ENCODE peak calls at places on chromosomes 13 and 19, in five cellular contexts. One of them, this sample, is unnamed.

GRCh38 chr19:31351212-31352193 is 2.3 kb upstream of the TSHZ3 start:
- DNase-seq in cardiac fibroblast: peak
- DNase-seq in upper lobe of right lung: peak
- DNase-seq in heart right ventricle: no peak
- DNase-seq in IMR-90: peak
- DNase-seq in this sample: no peak

GRCh38 chr13:27952931-27953670 is 16.0 kb downstream of the CDX2 start:
- DNase-seq in cardiac fibroblast: no peak
- DNase-seq in upper lobe of right lung: no peak
- DNase-seq in heart right ventricle: no peak
- DNase-seq in IMR-90: no peak
- DNase-seq in this sample: no peak

GRCh38 chr19:49339364-49340068 is 4.3 kb downstream of the CD37 start:
- DNase-seq in cardiac fibroblast: peak
- DNase-seq in upper lobe of right lung: peak
- DNase-seq in heart right ventricle: peak
- DNase-seq in IMR-90: peak
- DNase-seq in this sample: peak

GRCh38 chr13:30164141-30164540 is 143.2 kb downstream of the KATNAL1 start:
- DNase-seq in cardiac fibroblast: no peak
- DNase-seq in upper lobe of right lung: no peak
- DNase-seq in heart right ventricle: no peak
- DNase-seq in IMR-90: no peak
- DNase-seq in this sample: no peak

GRCh38 chr13:37715606-37716015 is 117.0 kb upstream of the POSTN start:
- DNase-seq in cardiac fibroblast: peak
- DNase-seq in upper lobe of right lung: no peak
- DNase-seq in heart right ventricle: no peak
- DNase-seq in IMR-90: peak
- DNase-seq in this sample: peak

GRCh38 chr19:6423499-6424189 is 967 bp downstream of the KHSRP start:
- DNase-seq in cardiac fibroblast: peak
- DNase-seq in upper lobe of right lung: no peak
- DNase-seq in heart right ventricle: no peak
- DNase-seq in IMR-90: peak
- DNase-seq in this sample: peak

GRCh38 chr13:30832845-30833332 is 73.2 kb upstream of the MEDAG start:
- DNase-seq in cardiac fibroblast: peak
- DNase-seq in upper lobe of right lung: peak
- DNase-seq in heart right ventricle: no peak
- DNase-seq in IMR-90: no peak
- DNase-seq in this sample: no peak

GRCh38 chr13:76856141-76856571 is 30.0 kb downstream of the KCTD12 start:
- DNase-seq in cardiac fibroblast: peak
- DNase-seq in upper lobe of right lung: no peak
- DNase-seq in heart right ventricle: no peak
- DNase-seq in IMR-90: peak
- DNase-seq in this sample: peak

GRCh38 chr13:29520671-29521070 is 74.8 kb downstream of the SLC7A1 start:
- DNase-seq in cardiac fibroblast: peak
- DNase-seq in upper lobe of right lung: no peak
- DNase-seq in heart right ventricle: no peak
- DNase-seq in IMR-90: peak
- DNase-seq in this sample: peak

GRCh38 chr13:94248454-94249233 is 230.8 kb downstream of the DCT start:
- DNase-seq in cardiac fibroblast: no peak
- DNase-seq in upper lobe of right lung: no peak
- DNase-seq in heart right ventricle: no peak
- DNase-seq in IMR-90: peak
- DNase-seq in this sample: no peak

GRCh38 chr13:105170438-105170837 is 1365.0 kb downstream of the EFNB2 start:
- DNase-seq in cardiac fibroblast: no peak
- DNase-seq in upper lobe of right lung: no peak
- DNase-seq in heart right ventricle: no peak
- DNase-seq in IMR-90: no peak
- DNase-seq in this sample: no peak

GRCh38 chr19:58170860-58171259 is 12.0 kb upstream of the ZNF274 start:
- DNase-seq in cardiac fibroblast: no peak
- DNase-seq in upper lobe of right lung: no peak
- DNase-seq in heart right ventricle: no peak
- DNase-seq in IMR-90: peak
- DNase-seq in this sample: no peak

GRCh38 chr19:27717825-27718224 is 1495.1 kb downstream of the UQCRFS1 start:
- DNase-seq in cardiac fibroblast: no peak
- DNase-seq in upper lobe of right lung: no peak
- DNase-seq in heart right ventricle: no peak
- DNase-seq in IMR-90: no peak
- DNase-seq in this sample: no peak

GRCh38 chr19:7926021-7926726 is at the start of gene CTXN1:
- DNase-seq in cardiac fibroblast: peak
- DNase-seq in upper lobe of right lung: peak
- DNase-seq in heart right ventricle: no peak
- DNase-seq in IMR-90: no peak
- DNase-seq in this sample: no peak

GRCh38 chr13:27006519-27007161 is 165.0 kb downstream of the USP12 start:
- DNase-seq in cardiac fibroblast: peak
- DNase-seq in upper lobe of right lung: peak
- DNase-seq in heart right ventricle: no peak
- DNase-seq in IMR-90: peak
- DNase-seq in this sample: no peak

GRCh38 chr19:31943305-31943704 is 402.1 kb upstream of the ZNF507 start:
- DNase-seq in cardiac fibroblast: no peak
- DNase-seq in upper lobe of right lung: no peak
- DNase-seq in heart right ventricle: no peak
- DNase-seq in IMR-90: no peak
- DNase-seq in this sample: no peak

GRCh38 chr13:36313047-36313969 is 15.7 kb upstream of the CCDC169 start:
- DNase-seq in cardiac fibroblast: no peak
- DNase-seq in upper lobe of right lung: no peak
- DNase-seq in heart right ventricle: no peak
- DNase-seq in IMR-90: peak
- DNase-seq in this sample: no peak

GRCh38 chr13:60671386-60671785 is 274.4 kb downstream of the TDRD3 start:
- DNase-seq in cardiac fibroblast: no peak
- DNase-seq in upper lobe of right lung: no peak
- DNase-seq in heart right ventricle: no peak
- DNase-seq in IMR-90: no peak
- DNase-seq in this sample: no peak

GRCh38 chr19:12821761-12822160 is 12.6 kb downstream of the RTBDN start:
- DNase-seq in cardiac fibroblast: no peak
- DNase-seq in upper lobe of right lung: no peak
- DNase-seq in heart right ventricle: no peak
- DNase-seq in IMR-90: no peak
- DNase-seq in this sample: no peak

GRCh38 chr13:33205804-33206221 is 79.7 kb downstream of the STARD13 start:
- DNase-seq in cardiac fibroblast: peak
- DNase-seq in upper lobe of right lung: no peak
- DNase-seq in heart right ventricle: peak
- DNase-seq in IMR-90: peak
- DNase-seq in this sample: no peak

GRCh38 chr19:9413240-9413954 is 22.0 kb downstream of the ZNF266 start:
- DNase-seq in cardiac fibroblast: no peak
- DNase-seq in upper lobe of right lung: no peak
- DNase-seq in heart right ventricle: no peak
- DNase-seq in IMR-90: no peak
- DNase-seq in this sample: no peak
- H3K4me3 ChIP-seq in cardiac fibroblast: no peak
- H3K4me3 ChIP-seq in upper lobe of right lung: no peak
- H3K4me3 ChIP-seq in heart right ventricle: no peak
- H3K4me3 ChIP-seq in IMR-90: no peak
- H3K4me3 ChIP-seq in this sample: no peak

DNA sequence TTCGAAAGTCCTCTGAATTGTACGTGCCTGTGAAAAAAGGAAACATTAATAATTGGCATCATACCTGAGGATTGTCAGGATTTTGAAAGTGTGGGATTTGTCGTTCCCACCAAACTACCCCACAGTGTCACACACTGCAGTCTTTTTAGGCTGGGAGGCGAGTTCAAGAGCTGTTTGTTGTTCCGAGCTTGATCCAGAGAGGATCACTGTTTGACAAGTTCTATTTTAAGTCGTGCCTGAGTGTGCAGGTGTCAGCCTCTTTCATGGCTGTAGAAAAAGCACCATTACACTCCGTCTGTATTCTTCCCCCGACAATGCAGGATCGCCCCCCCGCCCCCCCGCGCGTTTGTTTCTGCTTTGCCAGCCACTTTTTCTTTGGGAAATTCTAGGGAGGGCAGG is 635 bp upstream of the NBEA start:
- DNase-seq in cardiac fibroblast: no peak
- DNase-seq in upper lobe of right lung: no peak
- DNase-seq in heart right ventricle: no peak
- DNase-seq in IMR-90: no peak
- DNase-seq in this sample: no peak
- H3K4me3 ChIP-seq in cardiac fibroblast: peak
- H3K4me3 ChIP-seq in upper lobe of right lung: peak
- H3K4me3 ChIP-seq in heart right ventricle: peak
- H3K4me3 ChIP-seq in IMR-90: peak
- H3K4me3 ChIP-seq in this sample: peak

GRCh38 chr19:53907193-53907581 is 1.9 kb upstream of the CACNG7 start:
- DNase-seq in cardiac fibroblast: no peak
- DNase-seq in upper lobe of right lung: no peak
- DNase-seq in heart right ventricle: no peak
- DNase-seq in IMR-90: no peak
- DNase-seq in this sample: no peak

GRCh38 chr19:53904909-53905308 is 4.2 kb upstream of the CACNG7 start:
- DNase-seq in cardiac fibroblast: no peak
- DNase-seq in upper lobe of right lung: no peak
- DNase-seq in heart right ventricle: no peak
- DNase-seq in IMR-90: no peak
- DNase-seq in this sample: no peak

GRCh38 chr19:53907690-53908089 is 1.4 kb upstream of the CACNG7 start:
- DNase-seq in cardiac fibroblast: no peak
- DNase-seq in upper lobe of right lung: no peak
- DNase-seq in heart right ventricle: no peak
- DNase-seq in IMR-90: no peak
- DNase-seq in this sample: no peak

GRCh38 chr19:53906211-53907192 is 2.6 kb upstream of the CACNG7 start:
- DNase-seq in cardiac fibroblast: peak
- DNase-seq in upper lobe of right lung: peak
- DNase-seq in heart right ventricle: peak
- DNase-seq in IMR-90: no peak
- DNase-seq in this sample: no peak

GRCh38 chr19:53905787-53906186 is 3.3 kb upstream of the CACNG7 start:
- DNase-seq in cardiac fibroblast: no peak
- DNase-seq in upper lobe of right lung: no peak
- DNase-seq in heart right ventricle: no peak
- DNase-seq in IMR-90: no peak
- DNase-seq in this sample: no peak
- H3K4me3 ChIP-seq in cardiac fibroblast: no peak
- H3K4me3 ChIP-seq in upper lobe of right lung: no peak
- H3K4me3 ChIP-seq in heart right ventricle: no peak
- H3K4me3 ChIP-seq in IMR-90: no peak
- H3K4me3 ChIP-seq in this sample: no peak

GRCh38 chr19:1131718-1132552 is 28.1 kb downstream of the GPX4 start:
- DNase-seq in cardiac fibroblast: peak
- DNase-seq in upper lobe of right lung: peak
- DNase-seq in heart right ventricle: peak
- DNase-seq in IMR-90: peak
- DNase-seq in this sample: peak

GRCh38 chr19:1134431-1134830 is 30.6 kb downstream of the GPX4 start:
- DNase-seq in cardiac fibroblast: peak
- DNase-seq in upper lobe of right lung: no peak
- DNase-seq in heart right ventricle: no peak
- DNase-seq in IMR-90: no peak
- DNase-seq in this sample: no peak

GRCh38 chr19:1132625-1133383 is 29.0 kb downstream of the GPX4 start:
- DNase-seq in cardiac fibroblast: peak
- DNase-seq in upper lobe of right lung: no peak
- DNase-seq in heart right ventricle: no peak
- DNase-seq in IMR-90: no peak
- DNase-seq in this sample: no peak

GRCh38 chr19:1135454-1135853 is 31.7 kb downstream of the GPX4 start:
- DNase-seq in cardiac fibroblast: no peak
- DNase-seq in upper lobe of right lung: no peak
- DNase-seq in heart right ventricle: no peak
- DNase-seq in IMR-90: no peak
- DNase-seq in this sample: no peak

DNA sequence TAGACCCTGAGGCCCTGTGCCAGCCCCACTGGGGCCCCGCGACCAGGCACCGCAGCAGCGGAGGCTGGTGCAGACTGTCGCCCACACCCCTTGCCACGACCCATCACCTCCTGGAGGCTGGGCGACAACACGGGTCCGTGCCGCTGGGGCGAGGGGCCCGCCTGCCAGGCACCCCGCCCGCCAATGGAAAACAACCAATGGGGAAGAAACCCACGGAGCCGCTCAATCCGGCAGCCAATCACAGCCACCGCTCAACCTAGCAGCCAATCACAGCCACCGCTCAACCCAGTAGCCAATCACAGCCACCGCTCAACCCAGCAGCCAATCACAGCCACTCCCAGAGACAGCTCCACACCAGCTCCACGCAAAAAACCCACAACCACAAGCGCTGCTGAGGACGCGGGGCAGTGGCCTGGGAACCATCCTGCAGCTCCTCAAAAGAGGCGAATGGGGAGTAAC is 29.7 kb downstream of the GPX4 start:
- DNase-seq in cardiac fibroblast: no peak
- DNase-seq in upper lobe of right lung: no peak
- DNase-seq in heart right ventricle: no peak
- DNase-seq in IMR-90: no peak
- DNase-seq in this sample: no peak
- H3K4me3 ChIP-seq in cardiac fibroblast: no peak
- H3K4me3 ChIP-seq in upper lobe of right lung: peak
- H3K4me3 ChIP-seq in heart right ventricle: no peak
- H3K4me3 ChIP-seq in IMR-90: no peak
- H3K4me3 ChIP-seq in this sample: no peak

GRCh38 chr13:79382545-79383275 is 23.3 kb downstream of the RBM26 start:
- DNase-seq in cardiac fibroblast: no peak
- DNase-seq in upper lobe of right lung: no peak
- DNase-seq in heart right ventricle: no peak
- DNase-seq in IMR-90: no peak
- DNase-seq in this sample: no peak
- H3K4me3 ChIP-seq in cardiac fibroblast: no peak
- H3K4me3 ChIP-seq in upper lobe of right lung: no peak
- H3K4me3 ChIP-seq in heart right ventricle: no peak
- H3K4me3 ChIP-seq in IMR-90: no peak
- H3K4me3 ChIP-seq in this sample: no peak

DNA sequence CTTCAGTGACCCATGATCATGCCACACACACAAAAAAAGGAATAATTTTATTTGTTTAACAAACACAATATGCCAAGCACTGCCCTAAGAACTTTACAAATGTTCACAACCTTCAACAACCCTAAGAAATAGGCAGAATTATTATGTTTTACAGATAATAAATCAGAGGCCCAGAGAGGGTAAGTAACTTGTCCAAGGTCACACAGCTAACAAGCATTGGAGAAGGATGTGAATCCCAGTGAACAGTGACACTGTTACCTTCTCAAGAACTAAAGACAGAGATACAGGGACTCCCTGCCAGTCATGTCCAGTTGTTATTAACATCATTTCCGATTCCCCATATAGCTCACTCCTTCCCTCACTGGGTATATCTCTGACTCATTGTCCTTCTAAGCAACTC is 13.6 kb downstream of the CEACAM20 start:
- DNase-seq in cardiac fibroblast: no peak
- DNase-seq in upper lobe of right lung: no peak
- DNase-seq in heart right ventricle: no peak
- DNase-seq in IMR-90: no peak
- DNase-seq in this sample: no peak
- H3K4me3 ChIP-seq in cardiac fibroblast: no peak
- H3K4me3 ChIP-seq in upper lobe of right lung: no peak
- H3K4me3 ChIP-seq in heart right ventricle: no peak
- H3K4me3 ChIP-seq in IMR-90: no peak
- H3K4me3 ChIP-seq in this sample: no peak

This sample was measured in skeletal muscle cell.